ENCODE peak calls at places on chromosomes 7 and 10, in eight cellular contexts. S, L, H, W, T, O, X and I are unnamed samples.

GRCh38 chr7:20217193-20217948 is at the start of gene MACC1:
- DNase-seq in S (no peak), L (no peak), O (no peak), X (peak), H (no peak), T (peak), W (no peak), I (no peak)

GRCh38 chr10:117262296-117263293 is 21.7 kb downstream of the SLC18A2 start:
- DNase-seq in W (no peak), X (no peak), L (no peak), T (no peak), O (no peak), H (no peak), S (no peak), I (no peak)

GRCh38 chr10:123459371-123460224 is 206.6 kb upstream of the GPR26 start:
- DNase-seq in L (no peak), W (no peak), O (no peak), X (no peak), H (no peak), T (no peak), S (no peak), I (no peak)

GRCh38 chr7:1289681-1290261 is 57.1 kb downstream of the UNCX start:
- DNase-seq in H (no peak), T (no peak), L (no peak), W (peak), S (no peak), O (no peak), X (peak), I (no peak)

GRCh38 chr7:8058852-8059251 is 90.3 kb downstream of the GLCCI1 start:
- DNase-seq in H (no peak), S (no peak), O (no peak), T (no peak), W (no peak), X (no peak), L (no peak), I (no peak)

GRCh38 chr10:79025113-79025832 is 43.5 kb upstream of the ZMIZ1 start:
- DNase-seq in T (peak), H (no peak), O (peak), L (peak), W (no peak), S (no peak), X (peak), I (peak)

GRCh38 chr7:128831178-128831993 is 1.2 kb downstream of the FLNC start:
- DNase-seq in X (peak), T (no peak), L (peak), H (peak), O (no peak), W (peak), S (no peak), I (no peak)

GRCh38 chr10:116133641-116134040 is 139.4 kb downstream of the GFRA1 start:
- DNase-seq in L (no peak), S (no peak), W (no peak), H (no peak), X (no peak), O (no peak), T (no peak), I (no peak)

GRCh38 chr7:3415730-3416366 is 114.8 kb downstream of the SDK1 start:
- DNase-seq in W (no peak), T (no peak), O (no peak), L (no peak), S (no peak), X (no peak), H (no peak), I (no peak)

GRCh38 chr7:2201128-2201527 is 31.6 kb downstream of the MAD1L1 start:
- DNase-seq in H (no peak), T (peak), L (no peak), X (no peak), O (no peak), W (no peak), S (no peak), I (no peak)

GRCh38 chr10:45253183-45253914 is 62.1 kb downstream of the OR13A1 start:
- DNase-seq in O (no peak), S (no peak), L (no peak), X (no peak), T (no peak), H (no peak), W (no peak), I (no peak)

GRCh38 chr10:114687459-114687858 is 29.4 kb upstream of the ABLIM1 start:
- DNase-seq in S (no peak), X (no peak), T (no peak), W (no peak), H (no peak), O (no peak), L (no peak), I (no peak)

GRCh38 chr7:72336887-72337821 is 75.0 kb downstream of the CALN1 start:
- DNase-seq in O (no peak), X (peak), W (no peak), H (no peak), T (no peak), S (no peak), L (no peak), I (no peak)

GRCh38 chr7:95921543-95921942 is 149.2 kb downstream of the DYNC1I1 start:
- DNase-seq in X (no peak), H (no peak), L (no peak), T (no peak), O (no peak), W (no peak), S (peak), I (no peak)

GRCh38 chr7:142771353-142771723 is 568 bp downstream of the PRSS2 start:
- DNase-seq in S (no peak), X (no peak), H (no peak), W (no peak), O (no peak), T (no peak), L (no peak), I (no peak)

GRCh38 chr10:5913736-5914135 is 23.7 kb downstream of the FBH1 start:
- DNase-seq in W (no peak), L (no peak), X (no peak), S (no peak), H (no peak), O (no peak), T (no peak), I (no peak)

GRCh38 chr10:76149602-76150138 is 718.2 kb downstream of the LRMDA start:
- DNase-seq in O (no peak), X (no peak), W (no peak), H (no peak), T (no peak), S (no peak), L (no peak), I (no peak)

GRCh38 chr7:107661081-107661864 is 645 bp downstream of the SLC26A4 start:
- DNase-seq in H (peak), O (no peak), X (peak), L (peak), W (peak), T (peak), S (no peak), I (no peak)

GRCh38 chr7:44240983-44241510 is 40.3 kb downstream of the YKT6 start:
- DNase-seq in X (peak), S (peak), O (peak), L (peak), H (peak), W (peak), T (peak), I (peak)

GRCh38 chr7:44246396-44247113 is 45.8 kb downstream of the YKT6 start:
- DNase-seq in O (no peak), H (no peak), W (no peak), L (no peak), X (no peak), T (no peak), S (no peak), I (no peak)

GRCh38 chr7:44247868-44248651 is 47.3 kb downstream of the YKT6 start:
- DNase-seq in L (no peak), H (no peak), X (no peak), S (no peak), T (no peak), W (no peak), O (no peak), I (no peak)

GRCh38 chr7:44242091-44242490 is 41.3 kb downstream of the YKT6 start:
- DNase-seq in W (no peak), T (no peak), O (no peak), S (no peak), X (no peak), L (no peak), H (no peak), I (no peak)

GRCh38 chr7:44244282-44244681 is 43.5 kb downstream of the YKT6 start:
- DNase-seq in L (no peak), S (no peak), W (no peak), T (no peak), O (no peak), H (peak), X (peak), I (no peak)
- TF ChIP-seq CTCF in L (peak), S (peak), W (peak), T (peak), O (peak), H (peak), X (peak), I (peak)

DNA sequence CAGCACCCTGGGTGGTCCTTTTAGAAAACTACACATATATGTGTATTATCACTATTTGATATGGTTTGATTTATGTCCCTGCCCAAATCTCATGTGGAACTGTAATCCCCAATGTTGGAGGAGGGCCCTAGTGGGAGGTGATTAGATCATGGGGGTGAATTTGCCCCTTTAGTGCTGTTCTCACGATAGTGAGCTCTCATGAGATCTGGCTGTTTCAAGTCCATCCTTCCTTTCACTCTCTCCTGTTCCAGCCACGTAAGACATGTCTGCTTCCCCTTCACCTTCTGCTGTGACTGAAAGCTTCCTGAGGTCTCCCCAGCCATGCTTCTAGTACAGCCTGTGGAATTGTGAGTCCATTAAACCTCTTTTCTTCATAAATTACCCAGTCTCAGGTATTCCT is 37.3 kb downstream of the DOCK4 start:
- DNase-seq in O (no peak), X (no peak), H (no peak), L (no peak), W (no peak), S (no peak), T (no peak), I (no peak)
- TF ChIP-seq CTCF in O (no peak), X (no peak), H (no peak), L (no peak), W (no peak), S (no peak), T (no peak), I (no peak)

GRCh38 chr10:61795551-61795950 is 105.9 kb upstream of the ARID5B start:
- DNase-seq in O (no peak), T (no peak), L (no peak), X (no peak), W (no peak), S (no peak), H (no peak), I (no peak)
- TF ChIP-seq CTCF in O (no peak), T (no peak), L (no peak), X (peak), W (peak), S (peak), H (peak), I (no peak)

DNA sequence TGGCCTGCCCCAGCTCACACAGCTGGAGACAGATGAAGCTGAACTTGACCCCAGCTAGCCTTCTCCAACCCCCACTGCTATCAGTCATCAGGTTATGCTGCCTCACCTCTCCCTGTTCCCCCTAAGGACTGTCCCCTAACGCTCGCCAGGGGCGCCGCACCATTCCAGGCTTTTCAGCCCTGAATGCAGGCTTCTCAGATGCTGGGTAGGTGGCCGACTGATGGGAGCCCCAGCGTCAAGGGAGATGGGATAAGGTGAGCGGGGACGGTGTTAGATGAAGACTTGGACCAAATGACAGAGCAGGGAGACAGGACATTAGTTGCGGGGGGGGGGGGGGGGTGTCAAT is 15.8 kb upstream of the OPALIN start:
- DNase-seq in H (no peak), X (peak), W (no peak), T (no peak), S (no peak), O (no peak), L (no peak), I (no peak)
- TF ChIP-seq CTCF in H (no peak), X (peak), W (no peak), T (no peak), S (no peak), O (no peak), L (no peak), I (no peak)

DNA sequence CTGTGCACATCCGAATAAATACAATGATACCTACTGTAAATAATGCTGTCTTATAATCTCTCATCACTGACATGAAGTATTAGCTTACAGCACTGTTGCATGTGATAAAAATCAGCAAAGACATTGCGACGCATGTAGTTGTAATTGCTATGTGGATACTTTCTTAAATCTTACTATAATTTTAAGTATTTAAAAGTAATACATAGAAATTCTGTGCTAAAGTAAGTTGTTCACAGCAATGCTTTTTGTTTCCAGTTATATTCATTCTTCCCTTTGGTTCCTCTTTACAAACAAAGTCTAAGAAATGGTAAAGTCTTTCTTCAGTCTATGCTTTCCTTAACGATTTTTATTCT is 113.7 kb upstream of the DGKB start:
- DNase-seq in O (no peak), X (no peak), H (no peak), W (no peak), L (no peak), S (no peak), T (no peak), I (no peak)
- TF ChIP-seq CTCF in O (peak), X (no peak), H (no peak), W (no peak), L (no peak), S (no peak), T (no peak), I (no peak)

GRCh38 chr7:134708692-134709091 is 62.0 kb downstream of the BPGM start:
- DNase-seq in O (no peak), X (no peak), L (no peak), S (no peak), W (no peak), H (no peak), T (no peak), I (no peak)

GRCh38 chr7:134707663-134708383 is 61.2 kb downstream of the BPGM start:
- DNase-seq in L (no peak), S (no peak), H (peak), O (no peak), T (no peak), X (no peak), W (no peak), I (no peak)

GRCh38 chr7:134705716-134706115 is 59.1 kb downstream of the BPGM start:
- DNase-seq in L (no peak), H (no peak), X (no peak), T (no peak), O (no peak), W (no peak), S (no peak), I (no peak)

GRCh38 chr7:134704827-134705226 is 58.2 kb downstream of the BPGM start:
- DNase-seq in L (no peak), S (no peak), W (no peak), T (no peak), O (no peak), H (no peak), X (no peak), I (no peak)

GRCh38 chr7:134706468-134706867 is 59.8 kb downstream of the BPGM start:
- DNase-seq in X (no peak), T (no peak), O (no peak), S (no peak), H (no peak), L (no peak), W (no peak), I (no peak)
- TF ChIP-seq CTCF in X (no peak), T (no peak), O (no peak), S (no peak), H (no peak), L (no peak), W (no peak), I (no peak)

DNA sequence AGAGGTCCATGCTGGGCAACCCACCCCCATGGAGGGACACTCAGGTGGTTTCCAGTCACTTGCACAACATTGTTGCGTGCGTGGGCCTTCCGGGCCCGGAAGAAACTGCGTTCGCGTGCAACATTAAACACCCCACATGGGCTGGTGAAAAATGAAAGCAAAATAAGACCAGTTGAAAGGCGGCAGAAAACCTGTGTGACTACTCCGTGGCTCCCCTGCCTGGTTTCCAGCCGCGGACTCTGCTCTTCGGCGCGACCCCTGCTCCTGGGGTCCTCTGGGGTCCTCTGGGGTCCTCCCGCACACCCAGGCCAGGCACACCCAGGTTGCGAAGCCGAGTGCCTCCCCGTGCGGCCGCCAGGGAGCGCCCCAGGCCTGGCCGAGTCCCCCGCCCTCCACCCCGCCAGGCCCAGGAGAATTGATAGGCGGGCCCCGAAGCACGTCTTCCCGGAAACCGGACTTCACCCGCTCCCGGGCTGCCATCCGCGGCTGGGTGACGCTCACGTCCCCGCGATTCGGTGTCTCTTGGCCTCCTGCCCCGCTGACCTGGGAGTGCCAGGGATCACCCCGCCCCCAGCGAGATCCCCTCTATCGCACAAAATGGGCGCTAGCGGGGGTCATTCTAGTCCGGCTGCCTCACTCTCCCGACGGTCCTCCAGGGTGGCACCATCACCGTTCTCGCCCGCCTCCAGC is 1.9 kb upstream of the SH2D4B start:
- DNase-seq in H (peak), O (peak), X (peak), W (no peak), L (peak), S (no peak), T (peak), I (peak)
- TF ChIP-seq CTCF in H (peak), O (peak), X (peak), W (no peak), L (peak), S (peak), T (peak), I (peak)

GRCh38 chr7:87154569-87154968 is 2.3 kb downstream of the DMTF1 start:
- DNase-seq in W (no peak), X (no peak), T (no peak), S (no peak), O (no peak), L (no peak), H (no peak), I (no peak)

GRCh38 chr7:87152112-87152896 is at the start of gene DMTF1:
- DNase-seq in O (peak), W (peak), X (peak), H (peak), S (peak), T (peak), L (peak), I (peak)

GRCh38 chr7:87151701-87152111 is 547 bp upstream of the DMTF1 start:
- DNase-seq in X (no peak), S (no peak), O (no peak), H (no peak), T (no peak), L (no peak), W (no peak), I (no peak)

GRCh38 chr7:87154166-87154565 is 1.9 kb downstream of the DMTF1 start:
- DNase-seq in W (no peak), L (no peak), X (no peak), S (no peak), O (no peak), H (no peak), T (no peak), I (no peak)

DNA sequence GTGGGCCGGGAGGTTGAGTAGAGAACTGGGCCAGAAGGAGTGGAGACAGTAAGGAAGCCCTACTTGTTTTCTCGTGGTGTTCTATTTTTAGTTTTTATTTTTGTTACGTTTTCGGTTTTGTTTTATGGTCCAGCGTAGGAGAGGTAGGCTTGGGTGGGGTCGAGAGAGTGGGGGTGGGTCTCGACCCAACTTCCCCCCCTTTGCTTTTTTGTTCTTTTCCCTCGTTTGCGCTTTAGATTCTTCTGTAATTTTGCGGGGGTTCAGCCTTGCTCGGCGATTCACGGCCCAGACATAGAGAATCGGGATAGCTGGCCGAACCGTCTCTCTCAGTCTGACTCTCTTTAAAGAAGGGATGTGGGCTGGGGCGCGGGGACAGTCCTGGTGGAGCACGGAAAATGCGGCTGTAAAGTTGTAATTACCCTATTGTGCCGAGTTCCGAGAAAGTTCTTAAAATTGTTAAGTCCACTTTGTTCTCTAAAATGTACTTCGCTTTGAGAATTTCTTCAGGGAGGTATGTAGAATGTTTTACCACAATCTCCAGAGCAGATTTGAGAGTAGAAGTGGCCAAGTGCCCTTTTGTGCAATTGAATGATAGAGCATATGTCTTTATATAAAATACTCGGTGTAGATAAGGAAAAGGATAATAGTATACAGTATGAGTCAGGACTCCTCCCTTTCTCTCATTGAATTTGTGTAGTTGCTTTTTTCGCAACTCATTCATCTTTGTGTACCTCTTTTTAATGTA is 816 bp downstream of the DMTF1 start:
- DNase-seq in W (no peak), L (peak), O (peak), H (peak), X (peak), T (peak), S (no peak), I (no peak)
- TF ChIP-seq CTCF in W (no peak), L (no peak), O (no peak), H (no peak), X (no peak), T (no peak), S (no peak), I (no peak)

GRCh38 chr7:28755255-28755654 is 202.9 kb downstream of the TRIL start:
- DNase-seq in S (peak), O (no peak), L (no peak), X (no peak), W (peak), T (no peak), H (peak), I (no peak)

GRCh38 chr7:28750981-28751380 is 207.1 kb downstream of the TRIL start:
- DNase-seq in O (no peak), S (no peak), T (no peak), W (no peak), X (peak), H (no peak), L (no peak), I (no peak)

GRCh38 chr7:28749673-28750072 is 208.5 kb downstream of the TRIL start:
- DNase-seq in S (no peak), O (no peak), X (no peak), H (peak), W (no peak), L (no peak), T (no peak), I (no peak)

GRCh38 chr7:28758186-28758585 is 199.9 kb downstream of the TRIL start:
- DNase-seq in S (no peak), L (no peak), X (no peak), O (no peak), W (no peak), T (no peak), H (no peak), I (no peak)

DNA sequence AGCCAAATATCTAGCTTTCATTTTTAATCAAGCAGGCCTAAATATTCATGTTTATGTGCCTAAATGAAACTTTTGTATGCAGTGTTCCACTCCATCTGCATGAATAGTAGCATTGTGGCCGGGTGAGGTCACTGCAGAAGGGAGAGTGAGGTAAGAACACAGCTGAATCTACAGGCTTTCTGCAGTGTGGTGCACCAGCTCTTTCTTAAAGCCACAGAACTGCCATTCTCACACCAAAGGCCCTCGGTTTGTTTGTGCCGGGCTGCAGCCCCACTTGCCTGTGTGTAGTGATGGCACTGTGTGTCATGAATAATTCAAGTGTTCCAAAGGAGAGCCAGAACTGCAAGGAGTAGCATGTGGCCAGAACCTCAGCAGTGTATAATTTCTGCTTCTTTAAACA is 204.1 kb downstream of the TRIL start:
- DNase-seq in T (no peak), L (no peak), O (no peak), W (peak), H (peak), S (no peak), X (peak), I (no peak)
- TF ChIP-seq CTCF in T (no peak), L (no peak), O (no peak), W (peak), H (peak), S (no peak), X (peak), I (no peak)